ENCODE peak calls at places on chromosomes 7 and 10, in four cellular contexts. C is GM12878, H is upper lobe of left lung, I is HCT116. M is an unnamed sample.

GRCh38 chr7:70571986-70572385 is 560.0 kb upstream of the GALNT17 start:
- DNase-seq in C (no peak), I (no peak), H (peak; percentile 53), M (no peak)

GRCh38 chr10:116125180-116125579 is 147.8 kb downstream of the GFRA1 start:
- DNase-seq in I (no peak), C (no peak), H (peak; percentile 29), M (no peak)

GRCh38 chr7:137304624-137305235 is 38.8 kb downstream of the PTN start:
- DNase-seq in I (no peak), C (no peak), H (no peak), M (no peak)

GRCh38 chr10:98236866-98237265 is 31.1 kb downstream of the LOXL4 start:
- DNase-seq in I (no peak), H (no peak), C (no peak), M (no peak)

GRCh38 chr10:94285271-94285670 is 77.5 kb downstream of the NOC3L start:
- DNase-seq in H (no peak), I (no peak), C (no peak), M (no peak)

GRCh38 chr10:53111529-53111928 is 338.9 kb upstream of the MBL2 start:
- DNase-seq in I (no peak), H (peak; percentile 25), C (no peak), M (peak; percentile 29)

GRCh38 chr7:8094164-8095140 is 125.9 kb downstream of the GLCCI1 start:
- DNase-seq in I (no peak), C (no peak), H (no peak), M (no peak)

GRCh38 chr7:55387062-55387965 is 22.2 kb downstream of the LANCL2 start:
- DNase-seq in I (no peak), C (no peak), H (no peak), M (no peak)

GRCh38 chr10:89367529-89367928 is 10.3 kb upstream of the IFIT1B start:
- DNase-seq in I (no peak), C (peak; percentile 92), H (no peak), M (no peak)

GRCh38 chr10:2197663-2198062 is 460.3 kb upstream of the ADARB2 start:
- DNase-seq in C (no peak), H (no peak), I (no peak), M (no peak)

GRCh38 chr7:157320607-157320979 is 16.2 kb upstream of the DNAJB6 start:
- DNase-seq in H (no peak), C (no peak), I (no peak), M (no peak)

GRCh38 chr7:30348083-30348560 is 63.7 kb downstream of the ZNRF2 start:
- DNase-seq in H (no peak), C (peak; percentile 85), I (peak; percentile 75), M (no peak)

GRCh38 chr10:48505394-48506112 is 99.3 kb downstream of the ARHGAP22 start:
- DNase-seq in I (no peak), H (no peak), C (no peak), M (no peak)

GRCh38 chr7:80565554-80565953 is 53.7 kb upstream of the GNAT3 start:
- DNase-seq in C (no peak), H (no peak), I (no peak), M (no peak)

GRCh38 chr7:69129524-69129923 is 468.8 kb upstream of the AUTS2 start:
- DNase-seq in C (no peak), H (no peak), I (no peak), M (no peak)

GRCh38 chr10:103295391-103296044 is 18.6 kb downstream of the INA start:
- DNase-seq in C (no peak), I (no peak), H (no peak), M (no peak)

GRCh38 chr10:99590799-99591198 is 29.4 kb downstream of the SLC25A28 start:
- DNase-seq in I (no peak), C (no peak), H (no peak), M (no peak)

GRCh38 chr7:100694196-100694745 is at the start of gene GIGYF1:
- DNase-seq in C (no peak), H (peak; percentile 95), I (no peak), M (peak; percentile 84)

GRCh38 chr10:89553064-89553734 is 17.8 kb upstream of the SLC16A12 start:
- DNase-seq in I (peak; percentile 82), C (no peak), H (no peak), M (no peak)

GRCh38 chr7:148336411-148336810 is 254.2 kb upstream of the C7orf33 start:
- DNase-seq in H (no peak), C (no peak), I (no peak), M (no peak)

GRCh38 chr7:138185132-138185908 is 109.1 kb downstream of the AKR1D1 start:
- DNase-seq in I (no peak), C (no peak), H (no peak), M (no peak)

GRCh38 chr7:77427996-77428603 is 12.0 kb upstream of the GSAP start:
- DNase-seq in C (no peak), H (no peak), I (no peak), M (no peak)

GRCh38 chr10:78178940-78179339 is 145.3 kb downstream of the RPS24 start:
- DNase-seq in I (no peak), C (no peak), H (no peak), M (no peak)

GRCh38 chr7:134320201-134320600 is 3.5 kb upstream of the SLC35B4 start:
- DNase-seq in H (no peak), C (no peak), I (no peak), M (no peak)

GRCh38 chr7:67738-68395 is 124.5 kb upstream of the FAM20C start:
- DNase-seq in I (no peak), H (no peak), C (no peak), M (no peak)

GRCh38 chr7:15555385-15555859 is 6.4 kb downstream of the AGMO start:
- DNase-seq in C (no peak), H (no peak), I (no peak), M (no peak)

GRCh38 chr7:81618400-81619014 is 151.3 kb downstream of the HGF start:
- DNase-seq in I (peak; percentile 80), H (no peak), C (no peak), M (no peak)

GRCh38 chr10:106973301-106973700 is 191.2 kb downstream of the SORCS1 start:
- DNase-seq in H (no peak), I (no peak), C (no peak), M (no peak)

GRCh38 chr10:76336213-76336963 is 905.0 kb downstream of the LRMDA start:
- DNase-seq in C (no peak), I (no peak), H (no peak), M (peak; percentile 74)

GRCh38 chr10:27192284-27192683 is 37.1 kb downstream of the MASTL start:
- DNase-seq in H (no peak), C (no peak), I (peak; percentile 56), M (no peak)

GRCh38 chr7:51070163-51070562 is 246.4 kb downstream of the COBL start:
- DNase-seq in I (no peak), C (no peak), H (no peak), M (no peak)

GRCh38 chr10:87973635-87974034 is 110.2 kb downstream of the PTEN start:
- DNase-seq in I (no peak), C (no peak), H (no peak), M (peak; percentile 69)

GRCh38 chr10:106956216-106956915 is 208.1 kb downstream of the SORCS1 start:
- DNase-seq in C (no peak), H (no peak), I (no peak), M (no peak)

GRCh38 chr7:23205861-23206510 is 24.1 kb downstream of the NUP42 start:
- DNase-seq in C (no peak), H (peak; percentile 84), I (no peak), M (no peak)
- H3K4me3 ChIP-seq in C (no peak overlapping the region), H (peak overlapping the region; percentile 39), I (no peak overlapping the region), M (no peak overlapping the region)

GRCh38 chr7:130926021-130926691 is 192.1 kb upstream of the KLF14 start:
- DNase-seq in C (no peak), I (no peak), H (no peak), M (no peak)

GRCh38 chr7:130922206-130923112 is 188.5 kb upstream of the KLF14 start:
- DNase-seq in H (no peak), I (no peak), C (no peak), M (no peak)

GRCh38 chr7:130921391-130922180 is 187.6 kb upstream of the KLF14 start:
- DNase-seq in I (no peak), C (no peak), H (no peak), M (no peak)

GRCh38 chr7:130925136-130925794 is 191.3 kb upstream of the KLF14 start:
- DNase-seq in C (no peak), H (no peak), I (no peak), M (no peak)

GRCh38 chr7:130923930-130924329 is 189.9 kb upstream of the KLF14 start:
- DNase-seq in C (no peak), H (no peak), I (no peak), M (no peak)
- H3K4me3 ChIP-seq in C (no peak overlapping the region), H (no peak overlapping the region), I (no peak overlapping the region), M (no peak overlapping the region)

GRCh38 chr7:42493436-42494198 is 256.6 kb upstream of the GLI3 start:
- DNase-seq in I (no peak), C (no peak), H (peak; percentile 91), M (peak; percentile 69)
- H3K4me3 ChIP-seq in I (no peak overlapping the region), C (no peak overlapping the region), H (peak overlapping the region; percentile 50), M (peak overlapping the region; percentile 26)

GRCh38 chr7:98229441-98229840 is 18.2 kb downstream of the BHLHA15 start:
- DNase-seq in C (no peak), I (no peak), H (peak; percentile 64), M (no peak)
- H3K4me3 ChIP-seq in C (no peak overlapping the region), I (no peak overlapping the region), H (no peak overlapping the region), M (no peak overlapping the region)

DNA sequence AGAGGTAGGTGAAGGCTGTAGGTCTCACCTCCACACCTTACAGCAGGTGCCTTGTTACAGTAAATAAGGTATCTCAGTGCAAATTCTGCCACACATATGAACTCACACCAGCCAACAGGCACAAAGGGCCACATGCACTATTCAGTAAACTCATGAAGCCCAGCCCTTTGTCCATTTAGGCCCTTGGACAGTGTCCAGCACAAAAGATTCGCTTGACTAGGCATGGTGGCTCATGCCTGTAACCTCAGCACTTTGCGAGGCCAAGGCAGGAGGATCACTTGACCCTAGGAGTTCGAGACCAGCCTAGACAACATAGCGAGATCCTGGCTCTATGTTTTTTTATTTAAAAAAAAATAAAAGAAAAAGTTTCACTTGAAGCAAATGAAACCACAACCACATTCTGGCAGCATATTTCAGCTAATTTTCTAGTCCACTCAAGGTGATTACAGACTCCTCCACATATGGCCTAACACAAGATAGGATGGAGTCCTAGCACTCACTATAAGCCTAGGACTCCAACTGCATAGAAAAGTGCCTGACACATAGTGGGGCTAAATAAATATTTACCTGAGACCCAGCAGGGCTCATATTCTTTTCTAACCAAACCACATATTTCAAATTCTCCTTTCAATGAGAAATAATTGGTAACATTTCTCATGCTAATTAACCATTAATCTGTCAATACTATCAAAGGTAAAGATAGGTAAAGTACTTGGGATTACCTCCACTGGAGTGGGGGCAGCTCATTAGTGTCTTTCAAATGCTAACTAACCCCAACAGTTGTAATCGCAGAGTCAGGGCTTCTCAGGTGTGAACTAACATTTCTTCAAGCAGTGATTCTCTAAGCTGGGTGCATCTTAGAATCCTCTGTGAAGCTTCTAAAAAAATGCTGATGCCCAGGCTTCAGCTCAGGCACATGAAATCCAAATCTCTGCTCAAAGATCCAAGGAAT is 4.5 kb upstream of the ANKRD1 start:
- DNase-seq in C (no peak), H (no peak), I (no peak), M (peak; percentile 17)
- H3K4me3 ChIP-seq in C (no peak overlapping the region), H (no peak overlapping the region), I (no peak overlapping the region), M (no peak overlapping the region)